ENCODE peak calls at places on chromosomes 6 and 20, in five cellular contexts. B, V, A, N and E are unnamed samples.
A peak's percentile ranks its signal among the peaks of the same experiment; 100 is the strongest.

GRCh38 chr6:154542747-154543146 is 32.3 kb upstream of the CNKSR3 start:
- DNase-seq in A (no peak), N (no peak), V (no peak), B (no peak), E (no peak)

GRCh38 chr20:4684837-4685413 is 36.8 kb upstream of the PRND start:
- DNase-seq in N (no peak), B (no peak), V (no peak), A (no peak), E (no peak)

GRCh38 chr6:106820412-106820852 is 154.1 kb downstream of the CD24 start:
- DNase-seq in A (no peak), B (no peak), V (no peak), N (no peak), E (no peak)

GRCh38 chr20:37907677-37908397 is 4.9 kb downstream of the VSTM2L start:
- DNase-seq in A (no peak), N (peak; percentile 40), V (no peak), B (no peak), E (peak; percentile 27)

GRCh38 chr6:2971420-2972218 is at the start of gene SERPINB6:
- DNase-seq in V (peak; percentile 42), N (no peak), A (no peak), B (peak; percentile 73), E (peak; percentile 84)

GRCh38 chr6:157033428-157034140 is 256.4 kb downstream of the ARID1B start:
- DNase-seq in V (no peak), A (no peak), B (no peak), N (no peak), E (no peak)

GRCh38 chr20:45867811-45868176 is 10.4 kb downstream of the ZSWIM3 start:
- DNase-seq in N (no peak), A (no peak), B (no peak), V (no peak), E (no peak)

GRCh38 chr6:156423829-156424228 is 353.3 kb upstream of the ARID1B start:
- DNase-seq in B (no peak), A (no peak), V (no peak), N (no peak), E (no peak)

GRCh38 chr6:12334524-12335130 is 44.5 kb downstream of the EDN1 start:
- DNase-seq in N (no peak), A (no peak), B (no peak), V (no peak), E (no peak)

GRCh38 chr20:57051096-57051495 is 215.3 kb downstream of the BMP7 start:
- DNase-seq in N (no peak), B (no peak), V (no peak), A (no peak), E (peak; percentile 16)

GRCh38 chr6:47004458-47004857 is 37.7 kb downstream of the ADGRF1 start:
- DNase-seq in V (no peak), N (no peak), A (no peak), B (no peak), E (no peak)

GRCh38 chr6:80728830-80729229 is 622.4 kb downstream of the BCKDHB start:
- DNase-seq in V (no peak), N (no peak), A (no peak), B (no peak), E (no peak)

GRCh38 chr6:157987788-157988699 is 6.4 kb downstream of the SYNJ2 start:
- DNase-seq in N (no peak), A (no peak), B (no peak), V (no peak), E (no peak)

GRCh38 chr6:14074723-14075503 is 42.7 kb upstream of the CD83 start:
- DNase-seq in N (no peak), B (no peak), A (no peak), V (no peak), E (no peak)

GRCh38 chr6:82056567-82056966 is 191.0 kb downstream of the IBTK start:
- DNase-seq in B (no peak), N (no peak), V (no peak), A (no peak), E (no peak)

GRCh38 chr6:113856011-113856551 is 1.1 kb upstream of the MARCKS start:
- DNase-seq in V (peak; percentile 16), N (peak; percentile 88), A (no peak), B (peak; percentile 31), E (peak; percentile 16)

GRCh38 chr20:25282796-25283195 is 34.9 kb downstream of the PYGB start:
- DNase-seq in V (no peak), B (no peak), N (no peak), A (peak; percentile 8), E (no peak)

GRCh38 chr6:105836889-105837288 is 249.2 kb upstream of the PRDM1 start:
- DNase-seq in N (no peak), V (no peak), A (no peak), B (no peak), E (no peak)

GRCh38 chr20:48781634-48782033 is 46.2 kb downstream of the PREX1 start:
- DNase-seq in V (no peak), A (no peak), N (no peak), B (no peak), E (no peak)

GRCh38 chr6:111880181-111880944 is 7.1 kb upstream of the FYN start:
- DNase-seq in N (no peak), B (no peak), A (no peak), V (no peak), E (no peak)

GRCh38 chr6:6736753-6737654 is 148.5 kb downstream of the LY86 start:
- DNase-seq in A (no peak), V (peak; percentile 51), B (peak; percentile 54), N (no peak), E (no peak)

GRCh38 chr6:158818008-158818579 is 1.1 kb downstream of the EZR start:
- DNase-seq in N (peak; percentile 67), B (peak; percentile 65), A (peak; percentile 66), V (peak; percentile 77), E (peak; percentile 78)

GRCh38 chr6:138088307-138088744 is 18.9 kb downstream of the PERP start:
- DNase-seq in B (peak; percentile 75), A (no peak), N (no peak), V (no peak), E (peak; percentile 79)

GRCh38 chr20:49668181-49668877 is 45.3 kb downstream of the B4GALT5 start:
- DNase-seq in B (no peak), N (no peak), V (no peak), A (no peak), E (peak; percentile 62)

GRCh38 chr6:25482996-25483395 is 169.0 kb upstream of the SCGN start:
- DNase-seq in B (no peak), A (no peak), V (no peak), N (no peak), E (no peak)

GRCh38 chr20:35466856-35467255 is 11.5 kb downstream of the CEP250 start:
- DNase-seq in N (no peak), B (no peak), V (no peak), A (no peak), E (no peak)

GRCh38 chr20:53635189-53635588 is 41.5 kb upstream of the ZNF217 start:
- DNase-seq in V (no peak), N (no peak), A (no peak), B (no peak), E (no peak)

GRCh38 chr20:9235518-9235917 is 166.6 kb downstream of the PLCB4 start:
- DNase-seq in A (no peak), N (no peak), V (no peak), B (no peak), E (no peak)

GRCh38 chr6:101537917-101538316 is 144.4 kb downstream of the GRIK2 start:
- DNase-seq in V (no peak), B (no peak), N (peak; percentile 17), A (no peak), E (no peak)

GRCh38 chr20:38127011-38127621 is 38.0 kb downstream of the TGM2 start:
- DNase-seq in A (no peak), N (peak; percentile 88), V (no peak), B (peak; percentile 35), E (peak; percentile 57)

GRCh38 chr20:40471261-40471629 is 217.8 kb downstream of the MAFB start:
- DNase-seq in B (no peak), A (no peak), N (no peak), V (peak; percentile 7), E (no peak)